ENCODE peak calls at places on chromosomes 13 and 19, in six cellular contexts. P is ascending aorta; J is stimulated activated CD4-positive, alpha-beta T cell treated with anti-CD3 and anti-CD28 coated beads, Interleukin-1b, Interleukin-23, amount 100 ng/mL, for 24 hours; X is activated T-cell treated with anti-CD3 and anti-CD28 coated beads, Interleukin-2, amount 50 U/mL, for 72 hours; M is HuH-7; G is myocyte. L is an unnamed sample.

GRCh38 chr19:19788015-19788414 is 33.5 kb downstream of the ZNF506 start:
- DNase-seq in P (no peak), J (no peak), X (no peak), M (no peak), G (no peak), L (no peak)

GRCh38 chr19:5059191-5059579 is 90.3 kb downstream of the KDM4B start:
- DNase-seq in P (no peak), J (no peak), X (no peak), M (no peak), G (no peak), L (peak; percentile 35)

GRCh38 chr13:19179916-19180315 is 1.7 kb downstream of the TUBA3C start:
- DNase-seq in P (no peak), J (no peak), X (no peak), M (no peak), G (no peak), L (no peak)

GRCh38 chr19:43667524-43668405 is 2.2 kb downstream of the PLAUR start:
- DNase-seq in P (peak; percentile 69), J (no peak), X (peak; percentile 6), M (peak; percentile 30), G (no peak), L (no peak)

GRCh38 chr19:55554749-55555152 is 9.4 kb upstream of the SBK3 start:
- DNase-seq in P (no peak), J (no peak), X (no peak), M (no peak), G (no peak), L (no peak)

GRCh38 chr19:51903192-51903591 is 1.6 kb downstream of the ZNF649 start:
- DNase-seq in P (no peak), J (no peak), X (no peak), M (no peak), G (no peak), L (no peak)

GRCh38 chr13:27177852-27178251 is 6.2 kb upstream of the USP12 start:
- DNase-seq in P (no peak), J (no peak), X (no peak), M (no peak), G (no peak), L (no peak)

GRCh38 chr13:31105020-31105800 is 56.5 kb downstream of the HSPH1 start:
- DNase-seq in P (peak; percentile 30), J (no peak), X (no peak), M (no peak), G (no peak), L (peak; percentile 21)

GRCh38 chr13:67238277-67238859 is 8.2 kb upstream of the PCDH9 start:
- DNase-seq in P (no peak), J (no peak), X (no peak), M (no peak), G (peak; percentile 62), L (peak; percentile 27)

GRCh38 chr13:20037908-20038307 is 79.4 kb downstream of the ZMYM2 start:
- DNase-seq in P (no peak), J (no peak), X (no peak), M (no peak), G (no peak), L (no peak)

GRCh38 chr13:20360041-20360491 is 127.9 kb upstream of the GJB6 start:
- DNase-seq in P (no peak), J (no peak), X (no peak), M (no peak), G (peak; percentile 16), L (no peak)

GRCh38 chr13:97540696-97541095 is 106.7 kb downstream of the RAP2A start:
- DNase-seq in P (no peak), J (no peak), X (no peak), M (no peak), G (peak; percentile 10), L (no peak)

GRCh38 chr13:30908416-30908980 is 2.4 kb downstream of the MEDAG start:
- DNase-seq in P (peak; percentile 83), J (no peak), X (no peak), M (no peak), G (peak; percentile 70), L (no peak)

GRCh38 chr13:76339649-76340048 is 546.6 kb downstream of the KCTD12 start:
- DNase-seq in P (no peak), J (no peak), X (no peak), M (no peak), G (no peak), L (no peak)

GRCh38 chr19:10863107-10863700 is 8.1 kb upstream of the CARM1 start:
- DNase-seq in P (peak; percentile 83), J (no peak), X (no peak), M (no peak), G (peak; percentile 80), L (no peak)

GRCh38 chr19:18373892-18374629 is 11.9 kb upstream of the GDF15 start:
- DNase-seq in P (peak; percentile 96), J (no peak), X (peak; percentile 76), M (peak; percentile 58), G (peak; percentile 99), L (peak; percentile 96)

GRCh38 chr19:24140099-24140498 is 53.1 kb downstream of the ZNF254 start:
- DNase-seq in P (no peak), J (no peak), X (no peak), M (peak; percentile 12), G (peak; percentile 18), L (peak; percentile 3)

GRCh38 chr19:50565984-50566903 is 2.0 kb downstream of the LRRC4B start:
- DNase-seq in P (no peak), J (no peak), X (peak; percentile 20), M (no peak), G (no peak), L (no peak)

GRCh38 chr13:60583911-60584753 is 187.1 kb downstream of the TDRD3 start:
- DNase-seq in P (no peak), J (no peak), X (peak; percentile 14), M (no peak), G (peak; percentile 20), L (peak; percentile 53)